ENCODE peak calls at places on chromosomes 3 and 15, in seven cellular contexts. One of them, this sample, is unnamed.

GRCh38 chr3:127158614-127159221 is 34.2 kb upstream of the PRR23E start:
- DNase-seq in breast epithelium: no peak
- DNase-seq in PC-9: no peak
- DNase-seq in tibial nerve: no peak
- DNase-seq in spleen: no peak
- DNase-seq in CD4-positive, CD25-positive, alpha-beta regulatory T cell: no peak
- DNase-seq in right lobe of liver: no peak
- DNase-seq in this sample: no peak

GRCh38 chr3:6526321-6526720 is 334.6 kb upstream of the GRM7 start:
- DNase-seq in breast epithelium: no peak
- DNase-seq in PC-9: no peak
- DNase-seq in tibial nerve: no peak
- DNase-seq in spleen: no peak
- DNase-seq in CD4-positive, CD25-positive, alpha-beta regulatory T cell: no peak
- DNase-seq in right lobe of liver: no peak
- DNase-seq in this sample: no peak

GRCh38 chr15:25186906-25187645 is 232.3 kb downstream of the SNRPN start:
- DNase-seq in breast epithelium: no peak
- DNase-seq in PC-9: no peak
- DNase-seq in tibial nerve: no peak
- DNase-seq in spleen: peak; percentile 59
- DNase-seq in CD4-positive, CD25-positive, alpha-beta regulatory T cell: no peak
- DNase-seq in right lobe of liver: no peak
- DNase-seq in this sample: no peak

GRCh38 chr3:61594144-61594977 is 33.0 kb downstream of the PTPRG start:
- DNase-seq in breast epithelium: no peak
- DNase-seq in PC-9: no peak
- DNase-seq in tibial nerve: no peak
- DNase-seq in spleen: no peak
- DNase-seq in CD4-positive, CD25-positive, alpha-beta regulatory T cell: no peak
- DNase-seq in right lobe of liver: no peak
- DNase-seq in this sample: no peak

GRCh38 chr15:100726426-100727190 is 124.2 kb downstream of the ASB7 start:
- DNase-seq in breast epithelium: no peak
- DNase-seq in PC-9: no peak
- DNase-seq in tibial nerve: peak; percentile 1
- DNase-seq in spleen: no peak
- DNase-seq in CD4-positive, CD25-positive, alpha-beta regulatory T cell: no peak
- DNase-seq in right lobe of liver: no peak
- DNase-seq in this sample: no peak

GRCh38 chr3:56878046-56878445 is 76.3 kb upstream of the ARHGEF3 start:
- DNase-seq in breast epithelium: no peak
- DNase-seq in PC-9: no peak
- DNase-seq in tibial nerve: no peak
- DNase-seq in spleen: no peak
- DNase-seq in CD4-positive, CD25-positive, alpha-beta regulatory T cell: no peak
- DNase-seq in right lobe of liver: no peak
- DNase-seq in this sample: no peak

GRCh38 chr3:50324351-50325144 is 2.0 kb upstream of the HYAL2 start:
- DNase-seq in breast epithelium: no peak
- DNase-seq in PC-9: peak; percentile 45
- DNase-seq in tibial nerve: peak; percentile 79
- DNase-seq in spleen: peak; percentile 90
- DNase-seq in CD4-positive, CD25-positive, alpha-beta regulatory T cell: peak; percentile 46
- DNase-seq in right lobe of liver: peak; percentile 78
- DNase-seq in this sample: no peak

GRCh38 chr3:184583345-184584000 is 21.9 kb downstream of the EPHB3 start:
- DNase-seq in breast epithelium: no peak
- DNase-seq in PC-9: no peak
- DNase-seq in tibial nerve: no peak
- DNase-seq in spleen: no peak
- DNase-seq in CD4-positive, CD25-positive, alpha-beta regulatory T cell: no peak
- DNase-seq in right lobe of liver: no peak
- DNase-seq in this sample: no peak

GRCh38 chr3:120258009-120258408 is 27.0 kb downstream of the GPR156 start:
- DNase-seq in breast epithelium: no peak
- DNase-seq in PC-9: no peak
- DNase-seq in tibial nerve: no peak
- DNase-seq in spleen: no peak
- DNase-seq in CD4-positive, CD25-positive, alpha-beta regulatory T cell: no peak
- DNase-seq in right lobe of liver: no peak
- DNase-seq in this sample: no peak

GRCh38 chr3:60399861-60400845 is 851.1 kb downstream of the FHIT start:
- DNase-seq in breast epithelium: no peak
- DNase-seq in PC-9: no peak
- DNase-seq in tibial nerve: no peak
- DNase-seq in spleen: no peak
- DNase-seq in CD4-positive, CD25-positive, alpha-beta regulatory T cell: no peak
- DNase-seq in right lobe of liver: no peak
- DNase-seq in this sample: no peak

GRCh38 chr15:60583946-60584345 is 105.0 kb upstream of the ICE2 start:
- DNase-seq in breast epithelium: no peak
- DNase-seq in PC-9: no peak
- DNase-seq in tibial nerve: no peak
- DNase-seq in spleen: no peak
- DNase-seq in CD4-positive, CD25-positive, alpha-beta regulatory T cell: no peak
- DNase-seq in right lobe of liver: no peak
- DNase-seq in this sample: no peak

GRCh38 chr3:161989012-161989411 is 492.4 kb downstream of the OTOL1 start:
- DNase-seq in breast epithelium: no peak
- DNase-seq in PC-9: no peak
- DNase-seq in tibial nerve: no peak
- DNase-seq in spleen: no peak
- DNase-seq in CD4-positive, CD25-positive, alpha-beta regulatory T cell: no peak
- DNase-seq in right lobe of liver: no peak
- DNase-seq in this sample: no peak

GRCh38 chr3:62669161-62669560 is 206.1 kb downstream of the CADPS start:
- DNase-seq in breast epithelium: no peak
- DNase-seq in PC-9: no peak
- DNase-seq in tibial nerve: no peak
- DNase-seq in spleen: no peak
- DNase-seq in CD4-positive, CD25-positive, alpha-beta regulatory T cell: no peak
- DNase-seq in right lobe of liver: no peak
- DNase-seq in this sample: no peak

GRCh38 chr15:74283366-74283765 is 47.2 kb downstream of the CCDC33 start:
- DNase-seq in breast epithelium: no peak
- DNase-seq in PC-9: no peak
- DNase-seq in tibial nerve: no peak
- DNase-seq in spleen: no peak
- DNase-seq in CD4-positive, CD25-positive, alpha-beta regulatory T cell: no peak
- DNase-seq in right lobe of liver: no peak
- DNase-seq in this sample: no peak

GRCh38 chr3:170751083-170751893 is 118.7 kb downstream of the RPL22L1 start:
- DNase-seq in breast epithelium: peak; percentile 41
- DNase-seq in PC-9: peak; percentile 94
- DNase-seq in tibial nerve: peak; percentile 69
- DNase-seq in spleen: no peak
- DNase-seq in CD4-positive, CD25-positive, alpha-beta regulatory T cell: no peak
- DNase-seq in right lobe of liver: peak; percentile 36
- DNase-seq in this sample: peak; percentile 83

GRCh38 chr3:184880616-184881015 is 68.7 kb downstream of the VPS8 start:
- DNase-seq in breast epithelium: no peak
- DNase-seq in PC-9: no peak
- DNase-seq in tibial nerve: no peak
- DNase-seq in spleen: no peak
- DNase-seq in CD4-positive, CD25-positive, alpha-beta regulatory T cell: no peak
- DNase-seq in right lobe of liver: no peak
- DNase-seq in this sample: no peak

GRCh38 chr15:23069496-23070166 is 30.3 kb upstream of the TUBGCP5 start:
- DNase-seq in breast epithelium: no peak
- DNase-seq in PC-9: peak; percentile 46
- DNase-seq in tibial nerve: no peak
- DNase-seq in spleen: no peak
- DNase-seq in CD4-positive, CD25-positive, alpha-beta regulatory T cell: no peak
- DNase-seq in right lobe of liver: no peak
- DNase-seq in this sample: no peak

GRCh38 chr3:123449092-123449985 is 449 bp upstream of the ADCY5 start:
- DNase-seq in breast epithelium: no peak
- DNase-seq in PC-9: no peak
- DNase-seq in tibial nerve: no peak
- DNase-seq in spleen: peak; percentile 74
- DNase-seq in CD4-positive, CD25-positive, alpha-beta regulatory T cell: no peak
- DNase-seq in right lobe of liver: peak; percentile 42
- DNase-seq in this sample: no peak

GRCh38 chr3:177899275-177900067 is 636.8 kb upstream of the KCNMB2 start:
- DNase-seq in breast epithelium: no peak
- DNase-seq in PC-9: no peak
- DNase-seq in tibial nerve: no peak
- DNase-seq in spleen: no peak
- DNase-seq in CD4-positive, CD25-positive, alpha-beta regulatory T cell: no peak
- DNase-seq in right lobe of liver: no peak
- DNase-seq in this sample: no peak

GRCh38 chr3:30372837-30373236 is 233.6 kb upstream of the TGFBR2 start:
- DNase-seq in breast epithelium: no peak
- DNase-seq in PC-9: no peak
- DNase-seq in tibial nerve: no peak
- DNase-seq in spleen: no peak
- DNase-seq in CD4-positive, CD25-positive, alpha-beta regulatory T cell: no peak
- DNase-seq in right lobe of liver: no peak
- DNase-seq in this sample: no peak
- H3K27me3 ChIP-seq in breast epithelium: no peaks in the 10 kb centered on the region
- H3K27me3 ChIP-seq in PC-9: no peaks in the 10 kb centered on the region
- H3K27me3 ChIP-seq in tibial nerve: no peaks in the 10 kb centered on the region
- H3K27me3 ChIP-seq in spleen: no peaks in the 10 kb centered on the region
- H3K27me3 ChIP-seq in CD4-positive, CD25-positive, alpha-beta regulatory T cell: peaks cover 5% of the 10 kb centered on the region
- H3K27me3 ChIP-seq in right lobe of liver: no peaks in the 10 kb centered on the region
- H3K27me3 ChIP-seq in this sample: no peaks in the 10 kb centered on the region

GRCh38 chr15:42141246-42141645 is 15.2 kb downstream of the PLA2G4F start:
- DNase-seq in breast epithelium: no peak
- DNase-seq in PC-9: no peak
- DNase-seq in tibial nerve: no peak
- DNase-seq in spleen: no peak
- DNase-seq in CD4-positive, CD25-positive, alpha-beta regulatory T cell: no peak
- DNase-seq in right lobe of liver: no peak
- DNase-seq in this sample: no peak
- H3K27me3 ChIP-seq in breast epithelium: no peaks in the 10 kb centered on the region
- H3K27me3 ChIP-seq in PC-9: no peaks in the 10 kb centered on the region
- H3K27me3 ChIP-seq in tibial nerve: no peaks in the 10 kb centered on the region
- H3K27me3 ChIP-seq in spleen: no peaks in the 10 kb centered on the region
- H3K27me3 ChIP-seq in CD4-positive, CD25-positive, alpha-beta regulatory T cell: no peaks in the 10 kb centered on the region
- H3K27me3 ChIP-seq in right lobe of liver: no peaks in the 10 kb centered on the region
- H3K27me3 ChIP-seq in this sample: no peaks in the 10 kb centered on the region

GRCh38 chr15:79208179-79208578 is 74.3 kb upstream of the ANKRD34C start:
- DNase-seq in breast epithelium: no peak
- DNase-seq in PC-9: no peak
- DNase-seq in tibial nerve: no peak
- DNase-seq in spleen: no peak
- DNase-seq in CD4-positive, CD25-positive, alpha-beta regulatory T cell: no peak
- DNase-seq in right lobe of liver: no peak
- DNase-seq in this sample: no peak

GRCh38 chr15:79212589-79213139 is 69.9 kb upstream of the ANKRD34C start:
- DNase-seq in breast epithelium: no peak
- DNase-seq in PC-9: peak; percentile 43
- DNase-seq in tibial nerve: no peak
- DNase-seq in spleen: no peak
- DNase-seq in CD4-positive, CD25-positive, alpha-beta regulatory T cell: no peak
- DNase-seq in right lobe of liver: no peak
- DNase-seq in this sample: no peak

GRCh38 chr15:79206940-79207339 is 75.6 kb upstream of the ANKRD34C start:
- DNase-seq in breast epithelium: no peak
- DNase-seq in PC-9: no peak
- DNase-seq in tibial nerve: no peak
- DNase-seq in spleen: no peak
- DNase-seq in CD4-positive, CD25-positive, alpha-beta regulatory T cell: no peak
- DNase-seq in right lobe of liver: no peak
- DNase-seq in this sample: no peak

GRCh38 chr15:79209690-79210089 is 72.8 kb upstream of the ANKRD34C start:
- DNase-seq in breast epithelium: no peak
- DNase-seq in PC-9: no peak
- DNase-seq in tibial nerve: no peak
- DNase-seq in spleen: no peak
- DNase-seq in CD4-positive, CD25-positive, alpha-beta regulatory T cell: no peak
- DNase-seq in right lobe of liver: no peak
- DNase-seq in this sample: no peak

GRCh38 chr15:79209116-79209515 is 73.4 kb upstream of the ANKRD34C start:
- DNase-seq in breast epithelium: no peak
- DNase-seq in PC-9: no peak
- DNase-seq in tibial nerve: no peak
- DNase-seq in spleen: no peak
- DNase-seq in CD4-positive, CD25-positive, alpha-beta regulatory T cell: no peak
- DNase-seq in right lobe of liver: no peak
- DNase-seq in this sample: no peak
- H3K27me3 ChIP-seq in breast epithelium: peaks cover 39% of the 10 kb centered on the region
- H3K27me3 ChIP-seq in PC-9: peaks cover 25% of the 10 kb centered on the region
- H3K27me3 ChIP-seq in tibial nerve: no peaks in the 10 kb centered on the region
- H3K27me3 ChIP-seq in spleen: peaks cover 60% of the 10 kb centered on the region
- H3K27me3 ChIP-seq in CD4-positive, CD25-positive, alpha-beta regulatory T cell: peaks cover 20% of the 10 kb centered on the region
- H3K27me3 ChIP-seq in right lobe of liver: peaks cover 15% of the 10 kb centered on the region
- H3K27me3 ChIP-seq in this sample: peaks cover 25% of the 10 kb centered on the region

GRCh38 chr15:93087825-93088199 is 1.2 kb downstream of the RGMA start:
- DNase-seq in breast epithelium: peak; percentile 66
- DNase-seq in PC-9: no peak
- DNase-seq in tibial nerve: peak; percentile 90
- DNase-seq in spleen: peak; percentile 82
- DNase-seq in CD4-positive, CD25-positive, alpha-beta regulatory T cell: peak; percentile 18
- DNase-seq in right lobe of liver: peak; percentile 37
- DNase-seq in this sample: peak; percentile 33

GRCh38 chr15:93081399-93081798 is 7.6 kb downstream of the RGMA start:
- DNase-seq in breast epithelium: no peak
- DNase-seq in PC-9: no peak
- DNase-seq in tibial nerve: no peak
- DNase-seq in spleen: no peak
- DNase-seq in CD4-positive, CD25-positive, alpha-beta regulatory T cell: no peak
- DNase-seq in right lobe of liver: no peak
- DNase-seq in this sample: no peak

GRCh38 chr15:93080451-93080850 is 8.6 kb downstream of the RGMA start:
- DNase-seq in breast epithelium: no peak
- DNase-seq in PC-9: no peak
- DNase-seq in tibial nerve: no peak
- DNase-seq in spleen: no peak
- DNase-seq in CD4-positive, CD25-positive, alpha-beta regulatory T cell: no peak
- DNase-seq in right lobe of liver: no peak
- DNase-seq in this sample: no peak

GRCh38 chr15:93086791-93087190 is 2.2 kb downstream of the RGMA start:
- DNase-seq in breast epithelium: no peak
- DNase-seq in PC-9: no peak
- DNase-seq in tibial nerve: no peak
- DNase-seq in spleen: no peak
- DNase-seq in CD4-positive, CD25-positive, alpha-beta regulatory T cell: no peak
- DNase-seq in right lobe of liver: no peak
- DNase-seq in this sample: no peak

GRCh38 chr15:93082861-93083260 is 6.2 kb downstream of the RGMA start:
- DNase-seq in breast epithelium: no peak
- DNase-seq in PC-9: no peak
- DNase-seq in tibial nerve: no peak
- DNase-seq in spleen: no peak
- DNase-seq in CD4-positive, CD25-positive, alpha-beta regulatory T cell: no peak
- DNase-seq in right lobe of liver: no peak
- DNase-seq in this sample: no peak
- H3K27me3 ChIP-seq in breast epithelium: peaks cover 5% of the 10 kb centered on the region
- H3K27me3 ChIP-seq in PC-9: peaks cover 96% of the 10 kb centered on the region
- H3K27me3 ChIP-seq in tibial nerve: no peaks in the 10 kb centered on the region
- H3K27me3 ChIP-seq in spleen: peaks cover 44% of the 10 kb centered on the region
- H3K27me3 ChIP-seq in CD4-positive, CD25-positive, alpha-beta regulatory T cell: peaks cover 41% of the 10 kb centered on the region
- H3K27me3 ChIP-seq in right lobe of liver: peaks cover 30% of the 10 kb centered on the region
- H3K27me3 ChIP-seq in this sample: peaks cover 47% of the 10 kb centered on the region

GRCh38 chr3:186200746-186201145 is 91.9 kb upstream of the ETV5 start:
- DNase-seq in breast epithelium: peak; percentile 90
- DNase-seq in PC-9: no peak
- DNase-seq in tibial nerve: no peak
- DNase-seq in spleen: no peak
- DNase-seq in CD4-positive, CD25-positive, alpha-beta regulatory T cell: no peak
- DNase-seq in right lobe of liver: no peak
- DNase-seq in this sample: no peak
- H3K27me3 ChIP-seq in breast epithelium: no peaks in the 10 kb centered on the region
- H3K27me3 ChIP-seq in PC-9: no peaks in the 10 kb centered on the region
- H3K27me3 ChIP-seq in tibial nerve: no peaks in the 10 kb centered on the region
- H3K27me3 ChIP-seq in spleen: peaks cover under 1% of the 10 kb centered on the region
- H3K27me3 ChIP-seq in CD4-positive, CD25-positive, alpha-beta regulatory T cell: peaks cover 15% of the 10 kb centered on the region
- H3K27me3 ChIP-seq in right lobe of liver: no peaks in the 10 kb centered on the region
- H3K27me3 ChIP-seq in this sample: peaks cover 12% of the 10 kb centered on the region

This sample was measured in Panc1.